ENCODE peak calls at places on chromosomes 7 and 10, in eight cellular contexts. One of them, this sample, is unnamed.

GRCh38 chr7:98399462-98399861 is 1.4 kb downstream of the BAIAP2L1 start:
- DNase-seq in HCT116: no peak
- DNase-seq in stomach: no peak
- DNase-seq in H1: no peak
- DNase-seq in endothelial cell of umbilical vein: no peak
- DNase-seq in breast epithelium: no peak
- DNase-seq in transverse colon: no peak
- DNase-seq in GM12891: no peak
- DNase-seq in this sample: no peak

GRCh38 chr10:129993621-129994020 is 29.5 kb upstream of the EBF3 start:
- DNase-seq in H1: no peak
- DNase-seq in HCT116: no peak
- DNase-seq in stomach: no peak
- DNase-seq in GM12891: no peak
- DNase-seq in transverse colon: no peak
- DNase-seq in endothelial cell of umbilical vein: no peak
- DNase-seq in breast epithelium: no peak
- DNase-seq in this sample: peak

GRCh38 chr10:132130286-132131265 is 56.2 kb upstream of the DPYSL4 start:
- DNase-seq in stomach: no peak
- DNase-seq in GM12891: no peak
- DNase-seq in breast epithelium: no peak
- DNase-seq in HCT116: no peak
- DNase-seq in transverse colon: no peak
- DNase-seq in endothelial cell of umbilical vein: no peak
- DNase-seq in H1: no peak
- DNase-seq in this sample: no peak

GRCh38 chr10:50614444-50615137 is 9.2 kb downstream of the SGMS1 start:
- DNase-seq in transverse colon: no peak
- DNase-seq in GM12891: no peak
- DNase-seq in HCT116: peak
- DNase-seq in stomach: peak
- DNase-seq in endothelial cell of umbilical vein: no peak
- DNase-seq in breast epithelium: no peak
- DNase-seq in H1: no peak
- DNase-seq in this sample: no peak

GRCh38 chr7:107201795-107202450 is 33.1 kb downstream of the HBP1 start:
- DNase-seq in transverse colon: peak
- DNase-seq in endothelial cell of umbilical vein: peak
- DNase-seq in stomach: peak
- DNase-seq in HCT116: peak
- DNase-seq in GM12891: peak
- DNase-seq in breast epithelium: no peak
- DNase-seq in H1: peak
- DNase-seq in this sample: no peak

GRCh38 chr10:1425886-1426285 is 311.4 kb downstream of the ADARB2 start:
- DNase-seq in HCT116: no peak
- DNase-seq in breast epithelium: no peak
- DNase-seq in endothelial cell of umbilical vein: no peak
- DNase-seq in transverse colon: no peak
- DNase-seq in GM12891: no peak
- DNase-seq in stomach: no peak
- DNase-seq in H1: no peak
- DNase-seq in this sample: no peak

GRCh38 chr7:137789215-137789899 is 57.4 kb downstream of the DGKI start:
- DNase-seq in endothelial cell of umbilical vein: no peak
- DNase-seq in HCT116: no peak
- DNase-seq in stomach: no peak
- DNase-seq in H1: no peak
- DNase-seq in transverse colon: no peak
- DNase-seq in GM12891: no peak
- DNase-seq in breast epithelium: no peak
- DNase-seq in this sample: no peak

GRCh38 chr7:30225863-30226361 is 58.5 kb upstream of the ZNRF2 start:
- DNase-seq in stomach: peak
- DNase-seq in transverse colon: peak
- DNase-seq in endothelial cell of umbilical vein: peak
- DNase-seq in H1: no peak
- DNase-seq in breast epithelium: peak
- DNase-seq in HCT116: peak
- DNase-seq in GM12891: no peak
- DNase-seq in this sample: no peak

GRCh38 chr10:118873738-118874105 is 119.0 kb upstream of the CACUL1 start:
- DNase-seq in H1: no peak
- DNase-seq in transverse colon: no peak
- DNase-seq in HCT116: no peak
- DNase-seq in endothelial cell of umbilical vein: no peak
- DNase-seq in GM12891: no peak
- DNase-seq in breast epithelium: no peak
- DNase-seq in stomach: no peak
- DNase-seq in this sample: no peak

GRCh38 chr10:69344591-69345244 is 66.4 kb downstream of the HK1 start:
- DNase-seq in GM12891: no peak
- DNase-seq in endothelial cell of umbilical vein: no peak
- DNase-seq in transverse colon: no peak
- DNase-seq in H1: no peak
- DNase-seq in HCT116: no peak
- DNase-seq in breast epithelium: no peak
- DNase-seq in stomach: no peak
- DNase-seq in this sample: no peak

GRCh38 chr7:122143751-122144711 is at the start of gene AASS:
- DNase-seq in HCT116: peak
- DNase-seq in GM12891: peak
- DNase-seq in transverse colon: peak
- DNase-seq in H1: peak
- DNase-seq in endothelial cell of umbilical vein: peak
- DNase-seq in breast epithelium: peak
- DNase-seq in stomach: peak
- DNase-seq in this sample: peak

GRCh38 chr7:27897441-27897847 is 157.5 kb downstream of the TAX1BP1 start:
- DNase-seq in GM12891: no peak
- DNase-seq in breast epithelium: no peak
- DNase-seq in transverse colon: no peak
- DNase-seq in H1: no peak
- DNase-seq in stomach: no peak
- DNase-seq in HCT116: no peak
- DNase-seq in endothelial cell of umbilical vein: no peak
- DNase-seq in this sample: no peak

GRCh38 chr10:121036431-121036830 is 185.3 kb downstream of the WDR11 start:
- DNase-seq in H1: no peak
- DNase-seq in transverse colon: peak
- DNase-seq in breast epithelium: no peak
- DNase-seq in endothelial cell of umbilical vein: no peak
- DNase-seq in stomach: no peak
- DNase-seq in GM12891: no peak
- DNase-seq in HCT116: no peak
- DNase-seq in this sample: no peak

GRCh38 chr10:114179148-114179547 is at the start of gene TDRD1:
- DNase-seq in stomach: no peak
- DNase-seq in endothelial cell of umbilical vein: no peak
- DNase-seq in breast epithelium: no peak
- DNase-seq in GM12891: no peak
- DNase-seq in HCT116: no peak
- DNase-seq in transverse colon: no peak
- DNase-seq in H1: no peak
- DNase-seq in this sample: no peak

GRCh38 chr10:86397120-86397519 is 30.5 kb upstream of the GRID1 start:
- DNase-seq in H1: no peak
- DNase-seq in transverse colon: no peak
- DNase-seq in GM12891: no peak
- DNase-seq in stomach: no peak
- DNase-seq in HCT116: no peak
- DNase-seq in breast epithelium: no peak
- DNase-seq in endothelial cell of umbilical vein: no peak
- DNase-seq in this sample: no peak

GRCh38 chr10:58384095-58384494 is 1.1 kb upstream of the TFAM start:
- DNase-seq in H1: no peak
- DNase-seq in breast epithelium: no peak
- DNase-seq in stomach: no peak
- DNase-seq in endothelial cell of umbilical vein: no peak
- DNase-seq in GM12891: peak
- DNase-seq in transverse colon: no peak
- DNase-seq in HCT116: no peak
- DNase-seq in this sample: no peak

DNA sequence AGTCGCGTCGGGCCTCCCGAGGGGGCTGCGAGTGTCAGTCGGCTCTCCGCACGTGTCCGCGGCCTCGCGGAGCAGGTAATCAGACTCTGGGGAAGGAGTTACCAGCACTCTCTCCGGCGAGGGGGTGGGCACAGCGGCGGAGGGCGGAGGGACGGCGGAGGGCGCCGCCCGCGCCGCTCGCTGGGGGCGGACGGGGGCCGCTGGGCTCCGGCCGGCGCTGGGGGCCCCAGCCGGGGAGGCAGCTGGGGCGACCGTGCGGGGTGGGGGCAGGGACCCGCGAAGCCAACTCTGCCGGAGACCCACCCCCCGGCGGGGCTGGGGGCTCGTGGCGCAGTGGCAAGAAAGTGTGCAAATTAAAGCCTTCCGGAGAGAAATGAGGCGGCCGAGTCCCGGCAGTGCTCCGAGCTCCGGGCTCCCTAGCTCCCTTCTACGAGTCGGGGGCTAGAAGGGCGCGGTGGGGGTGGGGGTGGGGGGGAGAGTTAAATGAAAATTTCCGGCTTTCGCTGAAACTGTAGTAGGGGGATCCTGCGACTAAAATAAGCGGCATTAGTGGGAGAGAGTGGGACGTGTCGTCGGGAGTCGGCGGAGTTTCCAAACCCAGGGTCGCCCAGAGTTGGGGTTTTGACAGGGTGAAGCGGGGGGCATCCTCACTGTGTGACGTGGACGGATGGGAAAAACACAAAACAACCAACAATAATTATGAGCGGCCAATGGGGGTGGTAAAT is at the start of gene CDK6:
- DNase-seq in transverse colon: peak
- DNase-seq in breast epithelium: peak
- DNase-seq in HCT116: no peak
- DNase-seq in H1: no peak
- DNase-seq in GM12891: peak
- DNase-seq in endothelial cell of umbilical vein: peak
- DNase-seq in stomach: peak
- DNase-seq in this sample: no peak
- TF ChIP-seq POLR2A in transverse colon: no peak
- TF ChIP-seq POLR2A in breast epithelium: no peak
- TF ChIP-seq POLR2A in HCT116: no peak
- TF ChIP-seq POLR2A in H1: no peak
- TF ChIP-seq POLR2A in GM12891: no peak
- TF ChIP-seq POLR2A in endothelial cell of umbilical vein: no peak
- TF ChIP-seq POLR2A in stomach: no peak
- TF ChIP-seq POLR2A in this sample: peak

GRCh38 chr7:83109352-83109751 is 53.3 kb downstream of the PCLO start:
- DNase-seq in GM12891: no peak
- DNase-seq in HCT116: no peak
- DNase-seq in stomach: no peak
- DNase-seq in transverse colon: no peak
- DNase-seq in H1: no peak
- DNase-seq in endothelial cell of umbilical vein: no peak
- DNase-seq in breast epithelium: no peak
- DNase-seq in this sample: no peak
- TF ChIP-seq POLR2AphosphoS5 in GM12891: no peak
- TF ChIP-seq POLR2AphosphoS5 in HCT116: no peak
- TF ChIP-seq POLR2AphosphoS5 in stomach: no peak
- TF ChIP-seq POLR2AphosphoS5 in transverse colon: no peak
- TF ChIP-seq POLR2AphosphoS5 in H1: no peak
- TF ChIP-seq POLR2AphosphoS5 in endothelial cell of umbilical vein: no peak
- TF ChIP-seq POLR2AphosphoS5 in breast epithelium: no peak
- TF ChIP-seq POLR2AphosphoS5 in this sample: no peak

GRCh38 chr7:15313361-15313760 is 248.5 kb downstream of the AGMO start:
- DNase-seq in endothelial cell of umbilical vein: no peak
- DNase-seq in HCT116: no peak
- DNase-seq in breast epithelium: no peak
- DNase-seq in stomach: no peak
- DNase-seq in H1: no peak
- DNase-seq in GM12891: no peak
- DNase-seq in transverse colon: no peak
- DNase-seq in this sample: no peak

GRCh38 chr7:15308831-15309230 is 253.0 kb downstream of the AGMO start:
- DNase-seq in endothelial cell of umbilical vein: no peak
- DNase-seq in stomach: no peak
- DNase-seq in H1: no peak
- DNase-seq in GM12891: no peak
- DNase-seq in HCT116: no peak
- DNase-seq in breast epithelium: no peak
- DNase-seq in transverse colon: no peak
- DNase-seq in this sample: no peak

GRCh38 chr7:15306286-15306685 is 255.5 kb downstream of the AGMO start:
- DNase-seq in GM12891: no peak
- DNase-seq in endothelial cell of umbilical vein: no peak
- DNase-seq in stomach: no peak
- DNase-seq in H1: no peak
- DNase-seq in breast epithelium: no peak
- DNase-seq in transverse colon: no peak
- DNase-seq in HCT116: no peak
- DNase-seq in this sample: no peak

GRCh38 chr7:15305002-15305600 is 256.7 kb downstream of the AGMO start:
- DNase-seq in transverse colon: peak
- DNase-seq in stomach: peak
- DNase-seq in HCT116: peak
- DNase-seq in endothelial cell of umbilical vein: peak
- DNase-seq in breast epithelium: no peak
- DNase-seq in GM12891: no peak
- DNase-seq in H1: no peak
- DNase-seq in this sample: no peak

DNA sequence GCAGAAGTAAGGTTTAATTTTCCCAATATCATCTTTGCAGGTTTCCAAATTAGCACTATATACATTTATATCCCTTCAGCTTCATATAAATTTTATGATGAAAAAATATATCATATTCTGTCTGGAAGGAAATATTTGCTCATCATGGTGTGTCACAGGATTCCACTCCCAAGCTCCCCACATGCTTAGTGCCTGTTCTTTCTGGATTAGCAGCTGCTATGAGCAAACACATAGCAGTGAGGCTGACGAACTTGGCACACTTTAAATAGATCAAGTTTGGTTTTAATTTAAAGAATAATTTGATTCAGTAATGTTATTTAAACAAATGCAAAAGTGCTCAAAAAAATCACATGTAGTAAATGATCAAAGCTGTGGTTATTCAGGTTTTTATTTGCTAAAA is 251.9 kb downstream of the AGMO start:
- DNase-seq in HCT116: no peak
- DNase-seq in stomach: no peak
- DNase-seq in transverse colon: no peak
- DNase-seq in breast epithelium: no peak
- DNase-seq in endothelial cell of umbilical vein: no peak
- DNase-seq in H1: no peak
- DNase-seq in GM12891: no peak
- DNase-seq in this sample: no peak
- TF ChIP-seq POLR2A in HCT116: no peak
- TF ChIP-seq POLR2A in stomach: no peak
- TF ChIP-seq POLR2A in transverse colon: no peak
- TF ChIP-seq POLR2A in breast epithelium: no peak
- TF ChIP-seq POLR2A in endothelial cell of umbilical vein: no peak
- TF ChIP-seq POLR2A in H1: no peak
- TF ChIP-seq POLR2A in GM12891: no peak
- TF ChIP-seq POLR2A in this sample: no peak

DNA sequence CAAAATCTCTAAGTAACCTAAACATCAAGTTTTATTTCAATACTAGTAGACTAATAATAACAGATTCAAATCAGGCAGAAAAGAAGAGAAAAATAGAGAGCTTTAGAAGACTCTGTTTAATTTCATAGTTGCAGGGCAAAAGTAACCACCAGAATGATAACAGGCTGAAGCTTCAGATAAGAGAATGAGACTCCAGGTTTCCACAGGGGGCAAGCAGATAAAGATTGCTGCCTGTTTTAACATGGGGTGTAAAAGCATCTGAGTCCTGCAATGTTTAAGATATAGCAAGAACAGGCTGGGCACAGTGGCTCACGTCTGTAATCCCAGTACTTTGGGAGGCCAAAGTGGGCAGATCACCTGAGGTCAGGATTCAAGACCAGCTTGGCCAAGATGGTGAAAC is 11.0 kb downstream of the CROT start:
- DNase-seq in breast epithelium: no peak
- DNase-seq in endothelial cell of umbilical vein: no peak
- DNase-seq in HCT116: no peak
- DNase-seq in H1: no peak
- DNase-seq in transverse colon: no peak
- DNase-seq in GM12891: no peak
- DNase-seq in stomach: no peak
- DNase-seq in this sample: no peak
- TF ChIP-seq POLR2AphosphoS5 in breast epithelium: no peak
- TF ChIP-seq POLR2AphosphoS5 in endothelial cell of umbilical vein: no peak
- TF ChIP-seq POLR2AphosphoS5 in HCT116: no peak
- TF ChIP-seq POLR2AphosphoS5 in H1: no peak
- TF ChIP-seq POLR2AphosphoS5 in transverse colon: no peak
- TF ChIP-seq POLR2AphosphoS5 in GM12891: no peak
- TF ChIP-seq POLR2AphosphoS5 in stomach: no peak
- TF ChIP-seq POLR2AphosphoS5 in this sample: no peak

This sample was measured in vagina.